ENCODE peak calls at places on chromosomes 12 and 14, in six cellular contexts. C is neuronal stem cell, J is IMR-90, Y is mesenchymal stem cell, M is H9, W is trophoblast cell. B is an unnamed sample.
A peak's percentile ranks its signal among the peaks of the same experiment; 100 is the strongest.

GRCh38 chr12:26928661-26929060 is 9.1 kb downstream of the INTS13 start:
- DNase-seq in C (no peak), J (no peak), Y (no peak), M (no peak), W (no peak), B (no peak)

GRCh38 chr12:48773686-48774085 is 15.2 kb downstream of the ADCY6 start:
- DNase-seq in C (no peak), J (no peak), Y (no peak), M (no peak), W (no peak), B (no peak)

GRCh38 chr12:109944975-109945374 is 44.9 kb downstream of the TCHP start:
- DNase-seq in C (peak; percentile 48), J (peak; percentile 82), Y (peak; percentile 69), M (peak; percentile 95), W (no peak), B (peak; percentile 72)

GRCh38 chr14:55430024-55430690 is 10.3 kb downstream of the TBPL2 start:
- DNase-seq in C (no peak), J (peak; percentile 86), Y (peak; percentile 79), M (no peak), W (peak; percentile 36), B (no peak)

GRCh38 chr12:65977384-65977783 is 153.1 kb downstream of the HMGA2 start:
- DNase-seq in C (no peak), J (no peak), Y (no peak), M (no peak), W (no peak), B (no peak)

GRCh38 chr12:118402251-118402650 is 25.9 kb downstream of the SUDS3 start:
- DNase-seq in C (no peak), J (peak; percentile 93), Y (peak; percentile 60), M (no peak), W (no peak), B (no peak)

GRCh38 chr12:6635375-6635855 is 344 bp downstream of the LPAR5 start:
- DNase-seq in C (no peak), J (no peak), Y (peak; percentile 43), M (no peak), W (no peak), B (no peak)

GRCh38 chr12:19739195-19739776 is 300.0 kb downstream of the AEBP2 start:
- DNase-seq in C (peak; percentile 29), J (peak; percentile 75), Y (peak; percentile 76), M (no peak), W (peak; percentile 36), B (no peak)

GRCh38 chr12:8077207-8077606 is 4.9 kb upstream of the NECAP1 start:
- DNase-seq in C (no peak), J (peak; percentile 62), Y (peak; percentile 53), M (no peak), W (no peak), B (no peak)

GRCh38 chr12:54337854-54338650 is 13.1 kb downstream of the COPZ1 start:
- DNase-seq in C (no peak), J (peak; percentile 63), Y (peak; percentile 73), M (no peak), W (no peak), B (no peak)

GRCh38 chr12:32455607-32456063 is 56.3 kb downstream of the FGD4 start:
- DNase-seq in C (peak; percentile 32), J (peak; percentile 82), Y (peak; percentile 77), M (no peak), W (peak; percentile 30), B (no peak)

GRCh38 chr12:90301095-90301494 is 592.5 kb upstream of the ATP2B1 start:
- DNase-seq in C (no peak), J (no peak), Y (no peak), M (no peak), W (no peak), B (no peak)

GRCh38 chr14:105323663-105324062 is 9.1 kb downstream of the PACS2 start:
- DNase-seq in C (no peak), J (no peak), Y (no peak), M (no peak), W (no peak), B (no peak)

GRCh38 chr12:115354007-115354452 is 670.1 kb upstream of the TBX3 start:
- DNase-seq in C (no peak), J (peak; percentile 98), Y (peak; percentile 97), M (no peak), W (peak; percentile 26), B (no peak)

GRCh38 chr12:1865284-1865866 is 45.0 kb downstream of the LRTM2 start:
- DNase-seq in C (no peak), J (no peak), Y (peak; percentile 75), M (peak; percentile 30), W (no peak), B (no peak)

GRCh38 chr14:91877376-91877775 is 10.0 kb upstream of the TC2N start:
- DNase-seq in C (no peak), J (no peak), Y (no peak), M (no peak), W (peak; percentile 63), B (no peak)

GRCh38 chr14:39102265-39102968 is 618 bp downstream of the SEC23A start:
- DNase-seq in C (no peak), J (peak; percentile 44), Y (peak; percentile 69), M (no peak), W (peak; percentile 27), B (no peak)

GRCh38 chr14:77988966-77989365 is 181.2 kb upstream of the NRXN3 start:
- DNase-seq in C (no peak), J (peak; percentile 48), Y (no peak), M (no peak), W (no peak), B (no peak)

GRCh38 chr12:62659457-62660295 is 193.1 kb downstream of the MON2 start:
- DNase-seq in C (peak; percentile 48), J (no peak), Y (no peak), M (peak; percentile 80), W (no peak), B (peak; percentile 53)

GRCh38 chr14:90023176-90023896 is 38.5 kb upstream of the KCNK13 start:
- DNase-seq in C (no peak), J (peak; percentile 31), Y (peak; percentile 46), M (no peak), W (no peak), B (no peak)

GRCh38 chr12:62123721-62124203 is 136.4 kb upstream of the USP15 start:
- DNase-seq in C (peak; percentile 30), J (peak; percentile 56), Y (peak; percentile 48), M (peak; percentile 65), W (peak; percentile 6), B (peak; percentile 56)

GRCh38 chr14:68574906-68575305 is 218.0 kb downstream of the ZFP36L1 start:
- DNase-seq in C (no peak), J (peak; percentile 70), Y (peak; percentile 70), M (no peak), W (no peak), B (no peak)

GRCh38 chr14:78251308-78251707 is 81.1 kb downstream of the NRXN3 start:
- DNase-seq in C (no peak), J (no peak), Y (no peak), M (no peak), W (no peak), B (no peak)

GRCh38 chr12:27285395-27285794 is 41.3 kb downstream of the STK38L start:
- DNase-seq in C (no peak), J (peak; percentile 23), Y (peak; percentile 53), M (no peak), W (no peak), B (no peak)

GRCh38 chr12:54251667-54252284 is 28.1 kb downstream of the CBX5 start:
- DNase-seq in C (no peak), J (peak; percentile 60), Y (peak; percentile 71), M (no peak), W (peak; percentile 9), B (no peak)

GRCh38 chr14:102087762-102088011 is 843 bp upstream of the HSP90AA1 start:
- DNase-seq in C (no peak), J (no peak), Y (no peak), M (no peak), W (no peak), B (no peak)

GRCh38 chr14:102089621-102090343 is 2.9 kb upstream of the HSP90AA1 start:
- DNase-seq in C (no peak), J (no peak), Y (no peak), M (no peak), W (no peak), B (no peak)

GRCh38 chr14:102088012-102088792 is 1.4 kb upstream of the HSP90AA1 start:
- DNase-seq in C (no peak), J (no peak), Y (peak; percentile 37), M (peak; percentile 92), W (peak; percentile 53), B (peak; percentile 77)

GRCh38 chr14:102092806-102093205 is 6.0 kb upstream of the HSP90AA1 start:
- DNase-seq in C (no peak), J (no peak), Y (no peak), M (no peak), W (no peak), B (no peak)

DNA sequence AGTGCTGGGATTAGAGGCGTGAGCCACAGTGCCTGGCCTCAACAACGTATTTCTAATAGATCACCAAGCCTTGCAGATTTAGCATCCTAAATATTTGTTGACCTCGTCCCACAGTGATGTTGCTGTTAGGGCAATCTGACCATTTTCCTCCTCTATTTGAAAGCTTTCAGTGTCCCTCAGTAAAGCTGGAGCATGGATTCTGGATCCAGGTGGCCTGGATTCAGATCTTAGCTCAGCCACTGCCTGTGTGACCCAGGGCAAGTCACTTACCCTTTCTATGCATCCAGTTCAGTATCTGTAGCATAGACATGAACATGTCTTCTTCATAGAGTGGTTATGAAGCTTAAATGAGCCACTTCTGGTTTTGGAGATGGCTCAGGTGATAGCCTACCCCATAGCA is 3.9 kb upstream of the HSP90AA1 start:
- DNase-seq in C (no peak), J (no peak), Y (no peak), M (no peak), W (no peak), B (no peak)
- H3K14ac ChIP-seq in C (no peak overlapping the region), J (no peak overlapping the region), Y (no peak overlapping the region), M (no peak overlapping the region), W (no peak overlapping the region), B (no peak overlapping the region)

DNA sequence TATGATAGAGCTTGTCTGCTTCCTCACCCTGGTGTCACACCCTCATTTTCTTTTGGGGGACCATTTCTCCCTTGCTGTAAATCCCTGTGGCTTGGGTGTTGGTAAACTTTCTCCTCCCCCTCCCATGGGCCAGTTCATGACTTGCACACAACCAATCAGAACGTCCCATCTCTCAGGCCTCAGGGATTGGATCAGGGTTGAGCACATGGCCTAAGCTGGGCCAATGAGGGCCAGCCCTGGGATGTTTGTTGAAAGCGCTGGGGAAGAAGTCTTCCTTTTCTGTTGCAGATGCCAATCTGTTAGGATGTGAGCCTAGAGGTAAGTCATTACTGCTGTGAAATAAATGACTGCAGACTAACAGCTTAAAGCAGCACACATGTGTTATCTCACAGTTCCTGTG is 136.7 kb downstream of the AACS start:
- DNase-seq in C (no peak), J (no peak), Y (no peak), M (no peak), W (no peak), B (no peak)
- H3K14ac ChIP-seq in C (no peak overlapping the region), J (no peak overlapping the region), Y (no peak overlapping the region), M (no peak overlapping the region), W (no peak overlapping the region), B (no peak overlapping the region)

DNA sequence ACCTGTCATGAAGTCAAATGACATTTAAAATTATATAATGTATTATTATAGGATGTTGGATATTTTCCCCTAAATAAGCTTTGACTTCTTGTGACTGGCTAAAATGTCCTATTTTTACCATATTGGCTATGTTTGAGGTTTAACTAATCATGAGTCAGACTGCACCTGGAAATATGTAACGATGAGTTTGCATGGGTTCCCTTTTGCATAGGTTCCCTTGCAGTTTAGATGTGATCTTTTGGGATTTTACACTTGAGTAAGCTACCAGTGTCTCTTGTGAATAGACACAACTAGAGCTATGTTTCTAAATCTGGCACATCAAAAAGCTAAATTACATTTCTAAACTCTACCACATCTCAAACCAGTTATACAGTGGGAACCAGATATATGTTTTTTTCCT is 5.2 kb downstream of the PDZRN4 start:
- DNase-seq in C (no peak), J (no peak), Y (no peak), M (no peak), W (no peak), B (no peak)
- H3K14ac ChIP-seq in C (no peak overlapping the region), J (no peak overlapping the region), Y (no peak overlapping the region), M (no peak overlapping the region), W (no peak overlapping the region), B (no peak overlapping the region)

GRCh38 chr12:92438641-92439396 is 264.0 kb upstream of the PLEKHG7 start:
- DNase-seq in C (no peak), J (no peak), Y (no peak), M (no peak), W (no peak), B (no peak)
- H3K14ac ChIP-seq in C (no peak overlapping the region), J (no peak overlapping the region), Y (no peak overlapping the region), M (no peak overlapping the region), W (no peak overlapping the region), B (no peak overlapping the region)

B was measured in H1.